ENCODE peak calls at places on chromosomes 4 and X, in seven cellular contexts. U, H, P, S, K, X and F are unnamed samples.

GRCh38 chr4:64895031-64895430 is 485.8 kb upstream of the TECRL start:
- DNase-seq in U (no peak), K (no peak), X (no peak), P (no peak), H (no peak), S (no peak), F (no peak)

GRCh38 chr4:177185151-177185550 is 124.5 kb upstream of the NEIL3 start:
- DNase-seq in U (peak; percentile 80), H (no peak), X (no peak), S (no peak), K (no peak), P (no peak), F (no peak)

GRCh38 chr4:164770051-164770724 is 16.3 kb downstream of the SMIM31 start:
- DNase-seq in S (no peak), X (no peak), P (no peak), H (no peak), K (no peak), U (no peak), F (no peak)

GRCh38 chrX:18810416-18810815 is 103.0 kb downstream of the PPEF1 start:
- DNase-seq in S (no peak), X (no peak), H (no peak), U (no peak), P (no peak), K (no peak), F (no peak)

GRCh38 chrX:143940119-143940518 is 56.2 kb downstream of the UBE2NL start:
- DNase-seq in H (no peak), S (no peak), U (no peak), X (no peak), P (no peak), K (no peak), F (no peak)

GRCh38 chr4:36333303-36333877 is 52.0 kb downstream of the DTHD1 start:
- DNase-seq in K (no peak), H (no peak), S (no peak), X (no peak), P (no peak), U (no peak), F (no peak)

GRCh38 chr4:3196670-3197359 is 52.1 kb upstream of the MSANTD1 start:
- DNase-seq in X (no peak), H (no peak), K (no peak), P (no peak), U (no peak), S (no peak), F (no peak)

GRCh38 chrX:30892591-30892990 is 3.5 kb upstream of the TAB3 start:
- DNase-seq in U (peak; percentile 36), K (no peak), P (no peak), H (no peak), X (no peak), S (peak; percentile 95), F (no peak)

GRCh38 chr4:72564184-72564583 is 4.8 kb downstream of the ADAMTS3 start:
- DNase-seq in H (no peak), X (peak; percentile 67), P (no peak), S (no peak), K (no peak), U (peak; percentile 81), F (peak; percentile 52)

GRCh38 chr4:62881210-62881609 is 1528.0 kb downstream of the TECRL start:
- DNase-seq in P (no peak), X (no peak), K (no peak), U (no peak), H (no peak), S (no peak), F (no peak)

GRCh38 chr4:55175779-55176231 is 50.4 kb upstream of the KDR start:
- DNase-seq in S (peak; percentile 77), K (no peak), X (peak; percentile 29), P (no peak), H (no peak), U (peak; percentile 83), F (peak; percentile 80)

GRCh38 chr4:156991161-156991560 is 19.6 kb upstream of the PDGFC start:
- DNase-seq in U (no peak), X (no peak), P (no peak), K (no peak), H (no peak), S (no peak), F (no peak)

GRCh38 chrX:103817502-103817901 is 14.6 kb downstream of the RAB9B start:
- DNase-seq in S (peak; percentile 51), K (no peak), H (peak; percentile 60), X (peak; percentile 60), P (no peak), U (peak; percentile 10), F (peak; percentile 44)

GRCh38 chrX:154351183-154352011 is 23.0 kb downstream of the FLNA start:
- DNase-seq in H (no peak), S (no peak), K (peak; percentile 25), X (no peak), U (no peak), P (peak; percentile 50), F (no peak)

GRCh38 chr4:11152684-11153083 is 276.0 kb downstream of the HS3ST1 start:
- DNase-seq in H (no peak), S (no peak), U (no peak), K (no peak), P (no peak), X (no peak), F (no peak)

GRCh38 chrX:87900320-87900908 is 382.8 kb downstream of the KLHL4 start:
- DNase-seq in U (peak; percentile 13), S (peak; percentile 51), X (no peak), K (no peak), H (no peak), P (no peak), F (peak; percentile 1)

GRCh38 chrX:153973127-153974002 is 811 bp downstream of the TMEM187 start:
- DNase-seq in K (no peak), H (no peak), P (no peak), X (no peak), S (peak; percentile 36), U (peak; percentile 5), F (no peak)

GRCh38 chr4:73978886-73979285 is 2.9 kb downstream of the PF4 start:
- DNase-seq in U (peak; percentile 72), S (no peak), X (peak; percentile 92), K (no peak), P (no peak), H (no peak), F (peak; percentile 69)

GRCh38 chr4:184471872-184472539 is 2.3 kb downstream of the IRF2 start:
- DNase-seq in P (peak; percentile 30), K (no peak), X (peak; percentile 40), U (no peak), S (no peak), H (no peak), F (peak; percentile 50)

GRCh38 chr4:121656269-121656641 is 40.5 kb downstream of the ANXA5 start:
- DNase-seq in K (peak; percentile 51), S (no peak), P (peak; percentile 36), H (peak; percentile 16), U (peak; percentile 69), X (peak; percentile 88), F (peak; percentile 81)

GRCh38 chrX:72107320-72107719 is 24.4 kb downstream of the RTL5 start:
- DNase-seq in U (peak; percentile 59), S (no peak), X (no peak), P (peak; percentile 23), K (no peak), H (no peak), F (peak; percentile 56)